ENCODE peak calls at places on chromosomes 2 and 18, in seven cellular contexts. B is epithelial cell of esophagus, P is endothelial cell, F is IMR-90, S is endothelial cell of umbilical vein, J is MCF 10A, C is kidney epithelial cell. L is an unnamed sample.

GRCh38 chr18:13614701-13615288 is 111.6 kb downstream of the FAM210A start:
- DNase-seq in B (no peak), P (no peak), F (no peak), S (no peak), J (no peak), C (no peak), L (peak)

GRCh38 chr18:25992566-25992965 is 97.8 kb downstream of the SS18 start:
- DNase-seq in B (no peak), P (no peak), F (no peak), S (no peak), J (no peak), C (no peak), L (no peak)

GRCh38 chr18:21117385-21118135 is 5.9 kb upstream of the ROCK1 start:
- DNase-seq in B (no peak), P (no peak), F (peak), S (no peak), J (no peak), C (no peak), L (no peak)

GRCh38 chr2:46299365-46300263 is 2.4 kb downstream of the EPAS1 start:
- DNase-seq in B (peak), P (peak), F (peak), S (peak), J (peak), C (no peak), L (peak)

GRCh38 chr2:36616947-36617346 is 19.0 kb upstream of the FEZ2 start:
- DNase-seq in B (peak), P (no peak), F (no peak), S (no peak), J (no peak), C (no peak), L (no peak)

GRCh38 chr2:179936654-179937053 is 70.4 kb downstream of the CWC22 start:
- DNase-seq in B (peak), P (peak), F (no peak), S (peak), J (peak), C (no peak), L (no peak)

GRCh38 chr18:43590182-43590903 is 313.1 kb upstream of the SYT4 start:
- DNase-seq in B (peak), P (no peak), F (no peak), S (no peak), J (peak), C (no peak), L (no peak)

GRCh38 chr2:44679584-44679983 is 261.9 kb upstream of the SIX3 start:
- DNase-seq in B (no peak), P (no peak), F (no peak), S (no peak), J (no peak), C (no peak), L (no peak)

GRCh38 chr2:119252186-119253113 is 28.8 kb downstream of the STEAP3 start:
- DNase-seq in B (peak), P (no peak), F (peak), S (peak), J (peak), C (peak), L (no peak)

GRCh38 chr18:47677952-47678351 is 252.5 kb downstream of the SMAD2 start:
- DNase-seq in B (no peak), P (no peak), F (no peak), S (no peak), J (no peak), C (no peak), L (peak)

GRCh38 chr2:74425523-74425922 is 4.0 kb downstream of the WDR54 start:
- DNase-seq in B (peak), P (no peak), F (no peak), S (no peak), J (no peak), C (no peak), L (no peak)

GRCh38 chr2:23698733-23699391 is 228.1 kb downstream of the ATAD2B start:
- DNase-seq in B (no peak), P (no peak), F (peak), S (peak), J (no peak), C (no peak), L (no peak)

GRCh38 chr2:3500326-3500899 is 18.9 kb downstream of the ADI1 start:
- DNase-seq in B (no peak), P (no peak), F (no peak), S (no peak), J (no peak), C (no peak), L (no peak)

GRCh38 chr2:177523781-177524180 is 131.2 kb downstream of the AGPS start:
- DNase-seq in B (no peak), P (no peak), F (no peak), S (no peak), J (no peak), C (no peak), L (no peak)

DNA sequence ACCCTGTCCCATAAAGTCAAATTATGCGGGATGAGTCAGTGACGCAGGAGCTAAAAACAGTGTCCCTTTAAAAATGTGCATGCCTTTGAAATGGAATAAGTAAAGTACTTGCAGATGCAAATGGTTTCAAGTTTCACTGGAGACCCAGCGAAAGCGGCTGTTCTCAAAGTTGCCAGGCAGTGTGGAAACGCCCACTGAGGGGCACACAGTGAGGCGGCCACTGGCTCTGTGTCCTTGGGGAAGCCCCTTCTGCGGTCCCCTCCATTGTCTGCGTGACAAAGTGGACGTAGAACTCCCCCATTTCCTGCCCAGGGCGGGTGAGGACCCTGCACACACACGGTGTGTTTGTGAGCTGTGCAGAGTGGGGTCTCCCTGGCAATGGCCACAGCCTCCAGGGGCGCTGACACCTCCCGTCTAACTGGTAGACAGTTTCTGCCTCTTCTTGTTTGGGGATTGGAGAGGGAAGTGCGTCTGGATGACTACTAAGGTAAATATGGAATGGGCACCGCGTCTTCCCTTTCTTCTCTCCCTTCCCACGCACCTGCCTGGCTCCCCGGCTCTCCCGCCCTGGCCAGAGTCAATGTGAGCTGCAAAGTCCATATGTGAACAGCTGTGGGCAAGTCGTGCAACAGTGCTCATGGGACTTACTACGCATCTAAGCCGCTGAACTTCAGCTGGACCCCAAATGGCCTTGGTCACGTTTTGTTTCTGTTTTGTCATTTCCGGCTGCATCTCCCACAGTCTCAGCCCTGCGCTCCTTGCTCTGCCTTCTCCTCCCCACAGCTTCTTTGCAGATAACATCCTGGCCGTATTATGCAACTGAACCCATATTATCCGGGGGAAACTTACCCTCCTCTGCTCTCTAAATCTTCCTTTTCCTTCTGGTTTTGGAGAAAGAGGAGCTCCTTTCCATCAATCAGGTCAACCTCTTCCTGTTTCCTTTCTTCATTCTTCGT is 33.7 kb upstream of the ZNF516 start:
- DNase-seq in B (peak), P (peak), F (peak), S (no peak), J (peak), C (no peak), L (peak)
- TF ChIP-seq CTCF in B (no peak), P (no peak), F (peak), S (no peak), J (no peak), C (peak), L (no peak)

DNA sequence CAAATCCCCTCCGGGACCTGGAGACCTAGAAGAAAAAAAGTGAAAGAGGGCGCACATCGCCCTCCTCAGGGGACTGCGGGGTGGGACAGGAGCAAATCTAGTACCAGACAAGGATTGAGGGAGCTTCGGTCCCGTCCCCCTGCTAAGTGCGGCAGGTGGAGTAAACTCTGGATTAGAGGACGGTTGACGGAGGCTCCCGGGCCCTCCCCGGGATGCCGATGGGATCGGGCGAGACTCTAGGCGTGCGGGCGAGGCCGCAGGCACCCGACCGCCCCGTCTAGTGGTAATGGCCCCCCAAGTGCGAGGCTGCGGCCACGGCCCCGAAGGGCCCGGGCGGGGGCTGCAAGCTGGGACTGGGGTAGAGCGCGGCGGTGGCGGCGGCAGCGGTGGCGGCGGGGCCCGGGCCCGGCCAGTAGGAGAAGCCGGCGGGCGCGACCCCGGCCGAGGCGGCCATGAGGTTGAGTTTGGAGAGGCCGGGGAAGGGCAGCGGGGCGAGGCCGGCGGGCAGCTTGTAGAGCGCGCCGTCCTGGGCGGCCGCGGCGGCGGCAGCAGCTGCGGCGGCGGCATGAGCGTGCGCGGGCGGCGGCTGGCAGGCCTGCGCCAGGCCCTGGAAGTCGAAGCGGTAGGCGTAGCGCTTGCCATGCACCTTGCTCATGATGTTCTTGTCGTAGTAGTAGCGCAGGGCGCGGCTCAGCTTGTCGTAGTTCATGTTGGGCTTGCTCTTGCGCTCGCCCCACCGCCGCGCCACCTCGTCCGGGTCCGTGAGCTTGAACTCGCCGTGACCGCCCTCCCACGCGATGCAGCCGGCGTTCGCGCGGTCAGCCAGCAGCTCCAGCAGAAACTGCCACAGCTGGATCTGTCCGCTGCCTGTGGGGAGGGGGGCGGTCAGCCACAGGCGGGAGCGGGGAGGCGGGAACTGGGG is 3.3 kb downstream of the FEV start:
- DNase-seq in B (peak), P (no peak), F (peak), S (no peak), J (no peak), C (no peak), L (peak)
- TF ChIP-seq CTCF in B (no peak), P (no peak), F (no peak), S (no peak), J (no peak), C (no peak), L (no peak)

GRCh38 chr2:227377461-227378351 is 1.4 kb downstream of the TM4SF20 start:
- DNase-seq in B (no peak), P (no peak), F (no peak), S (no peak), J (no peak), C (no peak), L (no peak)
- TF ChIP-seq CTCF in B (no peak), P (no peak), F (peak), S (no peak), J (peak), C (no peak), L (no peak)

GRCh38 chr2:122955761-122956160 is 1069.3 kb upstream of the CNTNAP5 start:
- DNase-seq in B (no peak), P (no peak), F (no peak), S (no peak), J (no peak), C (no peak), L (no peak)

DNA sequence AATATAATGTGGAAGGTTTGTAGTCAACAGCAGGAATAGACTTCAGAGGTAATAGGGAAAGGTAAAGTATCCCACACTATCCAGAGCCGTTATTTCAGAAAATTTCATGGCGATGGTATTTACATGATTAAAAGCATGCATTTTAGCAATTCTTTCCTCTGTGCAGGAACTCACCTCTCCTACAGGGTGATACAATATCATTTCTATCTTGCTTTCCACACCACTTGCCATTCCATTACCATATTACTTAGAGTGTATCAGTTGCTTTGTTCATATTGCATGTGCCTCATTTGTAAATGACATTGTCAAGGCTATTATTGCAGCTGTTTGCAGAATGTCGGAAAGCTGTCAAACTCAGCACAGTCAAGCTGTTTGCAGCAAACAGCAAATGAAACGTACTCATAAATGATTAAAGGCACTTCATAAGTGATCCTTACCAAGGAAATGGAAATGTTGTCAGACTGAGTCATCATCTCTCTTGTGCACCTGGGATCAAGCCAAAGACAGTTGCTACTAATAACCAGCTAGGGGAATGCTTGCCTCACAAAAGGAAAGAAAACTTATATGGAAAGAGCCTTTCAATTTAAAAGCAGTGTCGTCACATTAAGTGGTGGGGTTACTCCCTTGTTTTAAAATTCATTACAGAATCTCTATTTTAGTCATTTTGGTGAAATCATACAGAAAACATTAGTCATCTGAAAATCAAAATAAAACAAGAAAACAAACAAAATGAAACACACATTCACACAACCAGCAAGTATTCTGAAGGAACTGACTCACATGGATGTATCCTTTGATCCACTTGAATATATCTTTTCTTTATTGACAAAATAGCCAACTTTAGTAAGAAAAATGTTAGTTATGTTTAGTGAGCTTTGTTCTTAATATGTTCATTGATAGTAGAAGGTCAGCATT is 1064.1 kb upstream of the CNTNAP5 start:
- DNase-seq in B (peak), P (no peak), F (no peak), S (no peak), J (peak), C (peak), L (no peak)
- TF ChIP-seq CTCF in B (peak), P (no peak), F (no peak), S (no peak), J (peak), C (peak), L (no peak)

GRCh38 chr2:141906673-141907072 is 224.1 kb downstream of the LRP1B start:
- DNase-seq in B (peak), P (no peak), F (no peak), S (no peak), J (no peak), C (no peak), L (no peak)
- TF ChIP-seq CTCF in B (peak), P (no peak), F (no peak), S (no peak), J (no peak), C (no peak), L (no peak)

GRCh38 chr2:27024188-27024587 is 8.6 kb upstream of the TMEM214 start:
- DNase-seq in B (no peak), P (peak), F (no peak), S (no peak), J (no peak), C (no peak), L (no peak)
- TF ChIP-seq CTCF in B (no peak), P (peak), F (no peak), S (no peak), J (no peak), C (peak), L (no peak)

DNA sequence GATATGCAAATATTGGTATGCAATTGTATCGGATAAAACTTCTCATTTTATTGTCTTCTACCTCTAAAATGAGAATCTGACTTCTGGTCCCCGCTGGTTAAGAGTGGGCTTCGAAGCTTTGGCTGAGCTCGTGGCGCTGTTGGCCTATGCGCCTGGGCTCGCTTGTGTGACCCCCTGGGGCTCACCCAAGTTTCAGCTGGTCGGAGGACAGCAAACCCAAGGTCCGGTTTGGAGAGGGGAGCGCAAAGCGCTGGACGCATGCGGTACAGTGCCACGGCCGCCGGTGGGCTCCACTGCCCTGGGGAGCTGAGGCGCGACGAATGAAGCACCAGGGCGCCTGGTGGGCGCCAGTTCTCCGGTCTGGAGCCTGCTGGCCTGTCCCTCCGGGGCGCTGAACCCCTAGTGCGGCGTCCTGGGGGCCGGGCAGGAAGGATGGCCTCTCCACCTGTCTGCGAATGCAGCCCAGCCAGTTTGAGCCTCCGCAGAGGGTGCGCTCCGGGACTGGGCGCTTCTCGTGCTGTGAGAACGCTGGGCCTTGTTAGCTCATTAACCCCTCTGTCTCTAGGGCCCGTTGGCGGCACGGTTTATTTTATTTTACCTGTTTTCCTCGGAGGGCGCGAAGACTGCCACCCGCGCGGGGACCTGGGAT is 10.3 kb downstream of the MEIS1 start:
- DNase-seq in B (peak), P (peak), F (no peak), S (no peak), J (no peak), C (no peak), L (no peak)
- TF ChIP-seq CTCF in B (peak), P (peak), F (peak), S (no peak), J (no peak), C (peak), L (no peak)

GRCh38 chr2:127811922-127812321 is 951 bp upstream of the WDR33 start:
- DNase-seq in B (no peak), P (no peak), F (no peak), S (no peak), J (no peak), C (no peak), L (no peak)

GRCh38 chr2:127811397-127811860 is 458 bp upstream of the WDR33 start:
- DNase-seq in B (no peak), P (no peak), F (no peak), S (no peak), J (no peak), C (no peak), L (no peak)

GRCh38 chr2:127807678-127808353 is 3.2 kb downstream of the WDR33 start:
- DNase-seq in B (no peak), P (no peak), F (no peak), S (no peak), J (no peak), C (no peak), L (no peak)

GRCh38 chr2:127810156-127810636 is 775 bp downstream of the WDR33 start:
- DNase-seq in B (peak), P (no peak), F (peak), S (no peak), J (peak), C (no peak), L (no peak)

DNA sequence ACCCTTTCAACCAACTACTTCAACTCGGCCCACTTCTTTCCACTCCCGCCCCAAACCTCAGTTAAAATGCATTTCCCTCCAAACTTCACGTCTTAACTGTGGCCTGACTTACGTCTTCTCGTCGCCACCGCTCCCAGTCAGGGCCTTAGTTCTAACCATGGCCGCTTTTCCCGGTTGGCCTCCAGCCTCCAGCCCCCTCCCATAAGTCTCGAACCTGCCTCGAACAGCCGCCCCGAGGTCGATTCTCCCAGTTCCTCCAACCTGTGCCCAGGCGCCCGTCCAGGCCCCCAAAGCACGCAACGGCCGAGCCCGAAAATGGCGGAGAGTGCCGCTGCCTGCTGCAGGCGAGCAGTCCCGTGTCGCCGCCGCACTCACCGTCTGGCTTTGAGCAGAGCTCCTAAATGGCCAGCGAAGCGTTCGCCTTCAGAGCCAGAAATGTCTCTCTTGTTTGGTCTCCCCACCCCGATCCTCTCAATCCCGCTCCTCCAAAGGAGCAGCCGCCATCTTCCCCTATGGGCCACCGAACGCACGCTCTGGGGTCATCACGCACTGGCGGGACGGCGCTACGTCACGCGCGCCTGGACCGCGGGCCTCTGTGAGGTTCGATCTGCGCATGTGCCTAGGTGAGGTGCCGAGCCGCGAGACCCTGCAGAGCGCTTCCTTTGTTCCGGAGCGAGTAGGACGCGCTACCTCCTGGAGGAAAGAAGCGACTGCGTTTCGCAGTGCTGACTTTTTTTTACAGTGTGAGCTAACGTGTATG is at the start of gene WDR33:
- DNase-seq in B (peak), P (peak), F (peak), S (peak), J (peak), C (peak), L (peak)
- TF ChIP-seq CTCF in B (peak), P (no peak), F (peak), S (no peak), J (peak), C (peak), L (no peak)

L was measured in GM20000.